ENCODE peak calls at places on chromosomes 7 and 10, in seven cellular contexts. One of them, this sample, is unnamed.

GRCh38 chr10:8365935-8366911 is 311.7 kb downstream of the GATA3 start:
- DNase-seq in esophagus muscularis mucosa: no peak
- DNase-seq in mucosa of gallbladder: no peak
- DNase-seq in left colon: no peak
- DNase-seq in skeletal muscle cell: no peak
- DNase-seq in NCI-H1694: no peak
- DNase-seq in left ventricle myocardium superior: no peak
- DNase-seq in this sample: no peak

GRCh38 chr10:33799281-33799943 is 464.9 kb upstream of the NRP1 start:
- DNase-seq in esophagus muscularis mucosa: no peak
- DNase-seq in mucosa of gallbladder: no peak
- DNase-seq in left colon: no peak
- DNase-seq in skeletal muscle cell: no peak
- DNase-seq in NCI-H1694: no peak
- DNase-seq in left ventricle myocardium superior: no peak
- DNase-seq in this sample: no peak

GRCh38 chr10:13916384-13916947 is 329.7 kb downstream of the PRPF18 start:
- DNase-seq in esophagus muscularis mucosa: no peak
- DNase-seq in mucosa of gallbladder: no peak
- DNase-seq in left colon: no peak
- DNase-seq in skeletal muscle cell: no peak
- DNase-seq in NCI-H1694: no peak
- DNase-seq in left ventricle myocardium superior: no peak
- DNase-seq in this sample: no peak

GRCh38 chr7:50733552-50733951 is 49.1 kb downstream of the GRB10 start:
- DNase-seq in esophagus muscularis mucosa: no peak
- DNase-seq in mucosa of gallbladder: no peak
- DNase-seq in left colon: no peak
- DNase-seq in skeletal muscle cell: peak
- DNase-seq in NCI-H1694: no peak
- DNase-seq in left ventricle myocardium superior: no peak
- DNase-seq in this sample: no peak

GRCh38 chr10:2494386-2494785 is 573.0 kb upstream of the PFKP start:
- DNase-seq in esophagus muscularis mucosa: no peak
- DNase-seq in mucosa of gallbladder: no peak
- DNase-seq in left colon: no peak
- DNase-seq in skeletal muscle cell: no peak
- DNase-seq in NCI-H1694: no peak
- DNase-seq in left ventricle myocardium superior: no peak
- DNase-seq in this sample: no peak

GRCh38 chr7:16028103-16028502 is 341.6 kb upstream of the MEOX2 start:
- DNase-seq in esophagus muscularis mucosa: no peak
- DNase-seq in mucosa of gallbladder: no peak
- DNase-seq in left colon: no peak
- DNase-seq in skeletal muscle cell: peak
- DNase-seq in NCI-H1694: no peak
- DNase-seq in left ventricle myocardium superior: no peak
- DNase-seq in this sample: no peak

GRCh38 chr10:127918570-127918969 is 11.7 kb downstream of the PTPRE start:
- DNase-seq in esophagus muscularis mucosa: peak
- DNase-seq in mucosa of gallbladder: no peak
- DNase-seq in left colon: no peak
- DNase-seq in skeletal muscle cell: no peak
- DNase-seq in NCI-H1694: no peak
- DNase-seq in left ventricle myocardium superior: peak
- DNase-seq in this sample: no peak

GRCh38 chr10:89926736-89927135 is 225.3 kb downstream of the KIF20B start:
- DNase-seq in esophagus muscularis mucosa: no peak
- DNase-seq in mucosa of gallbladder: no peak
- DNase-seq in left colon: no peak
- DNase-seq in skeletal muscle cell: no peak
- DNase-seq in NCI-H1694: no peak
- DNase-seq in left ventricle myocardium superior: no peak
- DNase-seq in this sample: no peak

GRCh38 chr10:129523031-129523722 is 56.1 kb downstream of the MGMT start:
- DNase-seq in esophagus muscularis mucosa: no peak
- DNase-seq in mucosa of gallbladder: no peak
- DNase-seq in left colon: no peak
- DNase-seq in skeletal muscle cell: no peak
- DNase-seq in NCI-H1694: no peak
- DNase-seq in left ventricle myocardium superior: no peak
- DNase-seq in this sample: no peak